ENCODE peak calls at places on chromosomes 6 and 20, in nine cellular contexts. M, L, B, A, I, F, O, D and Q are unnamed samples.

GRCh38 chr6:149454405-149454848 is 30.4 kb downstream of the ZC3H12D start:
- DNase-seq in M (peak; percentile 59), L (no peak), B (no peak), A (no peak), I (peak; percentile 36), F (peak; percentile 98), O (no peak), D (peak; percentile 93), Q (no peak)

GRCh38 chr6:48136856-48137255 is 25.9 kb upstream of the PTCHD4 start:
- DNase-seq in M (no peak), L (no peak), B (no peak), A (no peak), I (no peak), F (peak; percentile 43), O (no peak), D (peak; percentile 16), Q (peak; percentile 39)

GRCh38 chr6:116572162-116572561 is 858 bp downstream of the RWDD1 start:
- DNase-seq in M (peak; percentile 35), L (no peak), B (no peak), A (no peak), I (no peak), F (peak; percentile 42), O (no peak), D (peak; percentile 58), Q (no peak)

GRCh38 chr6:127515234-127515793 is 3.8 kb downstream of the MTCL3 start:
- DNase-seq in M (no peak), L (no peak), B (no peak), A (no peak), I (peak; percentile 74), F (peak; percentile 33), O (peak; percentile 39), D (no peak), Q (no peak)

GRCh38 chr6:41785689-41786450 is 1.6 kb upstream of the TOMM6 start:
- DNase-seq in M (no peak), L (no peak), B (no peak), A (no peak), I (peak; percentile 24), F (peak; percentile 29), O (no peak), D (peak; percentile 28), Q (no peak)

GRCh38 chr20:45833030-45833882 is at the start of gene SNX21:
- DNase-seq in M (peak; percentile 78), L (no peak), B (no peak), A (peak; percentile 60), I (peak; percentile 67), F (peak; percentile 97), O (peak; percentile 17), D (peak; percentile 92), Q (no peak)

GRCh38 chr20:59824711-59825562 is 108.5 kb downstream of the SYCP2 start:
- DNase-seq in M (peak; percentile 55), L (no peak), B (no peak), A (no peak), I (no peak), F (no peak), O (no peak), D (no peak), Q (no peak)

GRCh38 chr6:38078671-38079070 is 259.1 kb downstream of the ZFAND3 start:
- DNase-seq in M (no peak), L (no peak), B (no peak), A (no peak), I (no peak), F (no peak), O (no peak), D (no peak), Q (no peak)

GRCh38 chr6:36724514-36725385 is 27.1 kb downstream of the RAB44 start:
- DNase-seq in M (peak; percentile 62), L (no peak), B (peak; percentile 58), A (no peak), I (peak; percentile 58), F (peak; percentile 78), O (peak; percentile 44), D (peak; percentile 63), Q (no peak)

GRCh38 chr6:47478233-47479155 is 905 bp downstream of the CD2AP start:
- DNase-seq in M (peak; percentile 38), L (no peak), B (no peak), A (no peak), I (peak; percentile 39), F (peak; percentile 32), O (peak; percentile 34), D (peak; percentile 36), Q (no peak)